ENCODE peak calls at places on chromosome 16, in nine cellular contexts. One of them, this sample, is unnamed. For H3K27me3 and H3K4me1, the result is how much of the 10 kb centered on the place peaks cover.

GRCh38 chr16:12294471-12294870 is 317.9 kb downstream of the SNX29 start:
- DNase-seq in suprapubic skin: no peak
- DNase-seq in tibial nerve: no peak
- DNase-seq in K562: no peak
- DNase-seq in stomach: no peak
- DNase-seq in sigmoid colon: no peak
- DNase-seq in transverse colon: no peak
- DNase-seq in upper lobe of left lung: no peak
- DNase-seq in HepG2: no peak
- DNase-seq in this sample: no peak

GRCh38 chr16:2428051-2428786 is 1.0 kb upstream of the CCNF start:
- DNase-seq in suprapubic skin: peak
- DNase-seq in tibial nerve: peak
- DNase-seq in K562: peak
- DNase-seq in stomach: peak
- DNase-seq in sigmoid colon: peak
- DNase-seq in transverse colon: peak
- DNase-seq in upper lobe of left lung: peak
- DNase-seq in HepG2: no peak
- DNase-seq in this sample: peak

GRCh38 chr16:83482545-83483162 is 325.1 kb upstream of the HSBP1 start:
- DNase-seq in suprapubic skin: no peak
- DNase-seq in tibial nerve: no peak
- DNase-seq in K562: no peak
- DNase-seq in stomach: no peak
- DNase-seq in sigmoid colon: no peak
- DNase-seq in transverse colon: no peak
- DNase-seq in upper lobe of left lung: no peak
- DNase-seq in HepG2: no peak
- DNase-seq in this sample: no peak

GRCh38 chr16:54654429-54654828 is 276.2 kb upstream of the IRX5 start:
- DNase-seq in suprapubic skin: no peak
- DNase-seq in tibial nerve: no peak
- DNase-seq in K562: no peak
- DNase-seq in stomach: no peak
- DNase-seq in sigmoid colon: no peak
- DNase-seq in transverse colon: no peak
- DNase-seq in upper lobe of left lung: no peak
- DNase-seq in HepG2: no peak
- DNase-seq in this sample: no peak

GRCh38 chr16:28609631-28610594 is at the start of gene SULT1A1:
- DNase-seq in suprapubic skin: peak
- DNase-seq in tibial nerve: peak
- DNase-seq in K562: peak
- DNase-seq in stomach: peak
- DNase-seq in sigmoid colon: peak
- DNase-seq in transverse colon: peak
- DNase-seq in upper lobe of left lung: peak
- DNase-seq in HepG2: peak
- DNase-seq in this sample: no peak

GRCh38 chr16:69083306-69083941 is 22.0 kb upstream of the HAS3 start:
- DNase-seq in suprapubic skin: no peak
- DNase-seq in tibial nerve: no peak
- DNase-seq in K562: no peak
- DNase-seq in stomach: no peak
- DNase-seq in sigmoid colon: no peak
- DNase-seq in transverse colon: no peak
- DNase-seq in upper lobe of left lung: peak
- DNase-seq in HepG2: no peak
- DNase-seq in this sample: no peak

GRCh38 chr16:4910828-4911227 is 26.1 kb downstream of the PPL start:
- DNase-seq in suprapubic skin: no peak
- DNase-seq in tibial nerve: no peak
- DNase-seq in K562: no peak
- DNase-seq in stomach: no peak
- DNase-seq in sigmoid colon: no peak
- DNase-seq in transverse colon: no peak
- DNase-seq in upper lobe of left lung: no peak
- DNase-seq in HepG2: no peak
- DNase-seq in this sample: no peak

GRCh38 chr16:19967963-19968362 is 83.3 kb upstream of the GPRC5B start:
- DNase-seq in suprapubic skin: no peak
- DNase-seq in tibial nerve: no peak
- DNase-seq in K562: no peak
- DNase-seq in stomach: no peak
- DNase-seq in sigmoid colon: no peak
- DNase-seq in transverse colon: no peak
- DNase-seq in upper lobe of left lung: no peak
- DNase-seq in HepG2: no peak
- DNase-seq in this sample: no peak

GRCh38 chr16:80883159-80883642 is 78.8 kb upstream of the CDYL2 start:
- DNase-seq in suprapubic skin: no peak
- DNase-seq in tibial nerve: no peak
- DNase-seq in K562: no peak
- DNase-seq in stomach: peak
- DNase-seq in sigmoid colon: no peak
- DNase-seq in transverse colon: peak
- DNase-seq in upper lobe of left lung: no peak
- DNase-seq in HepG2: peak
- DNase-seq in this sample: no peak

GRCh38 chr16:3879258-3879886 is 1.1 kb downstream of the CREBBP start:
- DNase-seq in suprapubic skin: peak
- DNase-seq in tibial nerve: no peak
- DNase-seq in K562: no peak
- DNase-seq in stomach: peak
- DNase-seq in sigmoid colon: peak
- DNase-seq in transverse colon: peak
- DNase-seq in upper lobe of left lung: peak
- DNase-seq in HepG2: no peak
- DNase-seq in this sample: no peak

GRCh38 chr16:77793417-77793816 is 5.1 kb downstream of the VAT1L start:
- DNase-seq in suprapubic skin: no peak
- DNase-seq in tibial nerve: no peak
- DNase-seq in K562: no peak
- DNase-seq in stomach: no peak
- DNase-seq in sigmoid colon: no peak
- DNase-seq in transverse colon: no peak
- DNase-seq in upper lobe of left lung: no peak
- DNase-seq in HepG2: no peak
- DNase-seq in this sample: no peak

GRCh38 chr16:84999200-84999599 is 12.1 kb downstream of the ZDHHC7 start:
- DNase-seq in suprapubic skin: no peak
- DNase-seq in tibial nerve: no peak
- DNase-seq in K562: no peak
- DNase-seq in stomach: no peak
- DNase-seq in sigmoid colon: no peak
- DNase-seq in transverse colon: no peak
- DNase-seq in upper lobe of left lung: no peak
- DNase-seq in HepG2: peak
- DNase-seq in this sample: no peak

GRCh38 chr16:56300901-56301351 is 109.6 kb downstream of the GNAO1 start:
- DNase-seq in suprapubic skin: no peak
- DNase-seq in tibial nerve: no peak
- DNase-seq in K562: no peak
- DNase-seq in stomach: no peak
- DNase-seq in sigmoid colon: no peak
- DNase-seq in transverse colon: no peak
- DNase-seq in upper lobe of left lung: no peak
- DNase-seq in HepG2: no peak
- DNase-seq in this sample: no peak

GRCh38 chr16:77585852-77586251 is 136.5 kb upstream of the NUDT7 start:
- DNase-seq in suprapubic skin: no peak
- DNase-seq in tibial nerve: no peak
- DNase-seq in K562: no peak
- DNase-seq in stomach: no peak
- DNase-seq in sigmoid colon: no peak
- DNase-seq in transverse colon: no peak
- DNase-seq in upper lobe of left lung: no peak
- DNase-seq in HepG2: no peak
- DNase-seq in this sample: no peak

GRCh38 chr16:54286330-54287017 is at the start of gene IRX3:
- DNase-seq in suprapubic skin: peak
- DNase-seq in tibial nerve: peak
- DNase-seq in K562: no peak
- DNase-seq in stomach: peak
- DNase-seq in sigmoid colon: no peak
- DNase-seq in transverse colon: peak
- DNase-seq in upper lobe of left lung: peak
- DNase-seq in HepG2: peak
- DNase-seq in this sample: peak

DNA sequence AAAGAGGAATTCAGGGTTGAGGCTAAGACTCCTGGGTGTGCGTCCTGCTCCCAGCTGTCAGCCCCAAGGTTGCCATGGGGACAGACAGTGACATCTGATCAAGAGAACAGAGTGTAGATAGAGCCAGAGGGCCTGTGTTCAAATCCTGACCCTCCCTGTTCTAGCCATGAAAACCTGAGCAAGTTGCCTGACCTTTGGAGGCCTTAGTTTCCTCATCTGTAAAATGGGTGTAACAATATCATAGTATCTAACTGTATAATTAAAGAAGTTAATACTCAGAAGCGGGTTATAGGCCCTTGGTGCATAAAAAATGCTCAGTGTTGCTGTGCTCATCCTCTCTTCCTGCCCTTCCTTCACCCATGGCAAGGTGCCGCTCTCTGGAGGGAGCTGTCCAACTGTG is 28.7 kb upstream of the FOXF1 start:
- DNase-seq in suprapubic skin: no peak
- DNase-seq in tibial nerve: no peak
- DNase-seq in K562: no peak
- DNase-seq in stomach: no peak
- DNase-seq in sigmoid colon: no peak
- DNase-seq in transverse colon: no peak
- DNase-seq in upper lobe of left lung: no peak
- DNase-seq in HepG2: no peak
- DNase-seq in this sample: no peak
- H3K27me3 ChIP-seq in suprapubic skin: half or more
- H3K27me3 ChIP-seq in tibial nerve: under half
- H3K27me3 ChIP-seq in K562: under half
- H3K27me3 ChIP-seq in stomach: under half
- H3K27me3 ChIP-seq in sigmoid colon: under half
- H3K27me3 ChIP-seq in transverse colon: under half
- H3K27me3 ChIP-seq in upper lobe of left lung: under half
- H3K27me3 ChIP-seq in HepG2: under half
- H3K27me3 ChIP-seq in this sample: under half

DNA sequence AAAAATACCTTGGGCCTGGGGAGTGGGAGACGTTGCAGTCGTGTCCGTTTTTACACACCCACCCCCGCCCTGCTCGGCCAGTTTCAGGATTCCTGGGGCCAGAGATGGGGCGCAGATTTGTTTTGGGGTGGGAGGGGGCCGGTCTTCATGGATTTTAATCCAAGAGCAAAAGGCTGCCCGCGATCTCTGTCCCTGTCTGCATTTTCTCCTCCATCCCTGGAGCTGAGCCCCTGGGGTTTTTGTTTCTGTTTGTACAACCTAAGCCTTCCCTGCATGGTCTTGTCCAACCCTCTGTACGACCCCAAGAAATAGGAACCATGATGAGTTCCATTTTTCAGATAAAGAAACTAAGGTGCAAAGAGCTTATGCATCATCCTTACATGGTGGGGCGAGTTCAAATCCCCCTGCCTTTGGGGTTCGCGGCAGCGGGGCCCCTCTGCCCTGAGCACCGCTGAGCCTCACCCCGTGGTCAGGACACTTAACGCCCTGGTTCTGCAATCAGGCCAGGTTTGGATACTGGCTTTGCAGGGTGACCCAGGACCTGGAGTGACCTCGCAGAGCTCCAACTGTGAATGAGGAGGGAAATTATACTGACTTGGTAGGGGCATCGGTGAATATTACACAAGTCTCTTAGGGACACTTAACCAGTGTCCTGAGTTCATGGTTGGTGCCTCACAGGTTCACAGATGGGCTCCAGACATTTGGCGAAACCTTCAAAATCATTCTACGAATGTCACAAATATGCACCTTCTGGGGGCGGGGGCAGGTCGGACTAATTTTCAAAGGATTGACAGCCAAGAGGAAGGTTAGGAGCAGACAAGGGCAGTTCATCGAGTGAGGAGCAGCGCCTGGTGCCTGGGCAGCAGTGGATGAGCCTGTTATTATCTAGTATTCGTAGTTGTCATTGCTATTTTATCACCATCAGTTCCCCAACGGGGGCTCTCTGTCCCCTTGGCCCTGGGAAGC is 4.1 kb upstream of the FOXF1 start:
- DNase-seq in suprapubic skin: no peak
- DNase-seq in tibial nerve: no peak
- DNase-seq in K562: no peak
- DNase-seq in stomach: no peak
- DNase-seq in sigmoid colon: no peak
- DNase-seq in transverse colon: no peak
- DNase-seq in upper lobe of left lung: no peak
- DNase-seq in HepG2: no peak
- DNase-seq in this sample: no peak
- H3K4me1 ChIP-seq in suprapubic skin: half or more
- H3K4me1 ChIP-seq in tibial nerve: under half
- H3K4me1 ChIP-seq in K562: under half
- H3K4me1 ChIP-seq in stomach: half or more
- H3K4me1 ChIP-seq in sigmoid colon: under half
- H3K4me1 ChIP-seq in transverse colon: under half
- H3K4me1 ChIP-seq in upper lobe of left lung: under half
- H3K4me1 ChIP-seq in HepG2: under half
- H3K4me1 ChIP-seq in this sample: under half

DNA sequence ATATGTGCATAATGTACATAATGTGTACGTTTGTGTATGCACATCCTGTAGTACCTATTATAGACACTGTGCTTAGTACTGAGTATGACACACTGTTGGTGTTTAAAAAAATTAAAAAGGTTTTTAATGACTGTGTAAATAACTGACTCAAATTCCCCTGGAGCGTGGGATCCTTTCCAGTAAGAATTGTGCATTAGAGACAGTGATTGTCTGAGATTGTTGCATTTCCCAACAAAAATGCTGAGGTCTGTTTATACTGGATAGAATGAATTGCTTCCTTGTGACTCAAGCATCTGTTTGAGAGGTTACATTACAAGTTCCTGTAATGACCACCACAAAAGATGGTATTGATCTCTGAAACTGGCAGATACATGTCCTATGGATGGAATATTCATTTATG is 229.0 kb downstream of the CDH11 start:
- DNase-seq in suprapubic skin: no peak
- DNase-seq in tibial nerve: no peak
- DNase-seq in K562: no peak
- DNase-seq in stomach: no peak
- DNase-seq in sigmoid colon: no peak
- DNase-seq in transverse colon: no peak
- DNase-seq in upper lobe of left lung: no peak
- DNase-seq in HepG2: no peak
- DNase-seq in this sample: no peak
- TF ChIP-seq EP300 in suprapubic skin: no peak
- TF ChIP-seq EP300 in tibial nerve: no peak
- TF ChIP-seq EP300 in K562: no peak
- TF ChIP-seq EP300 in stomach: no peak
- TF ChIP-seq EP300 in sigmoid colon: no peak
- TF ChIP-seq EP300 in transverse colon: no peak
- TF ChIP-seq EP300 in upper lobe of left lung: no peak
- TF ChIP-seq EP300 in HepG2: no peak
- TF ChIP-seq EP300 in this sample: no peak

DNA sequence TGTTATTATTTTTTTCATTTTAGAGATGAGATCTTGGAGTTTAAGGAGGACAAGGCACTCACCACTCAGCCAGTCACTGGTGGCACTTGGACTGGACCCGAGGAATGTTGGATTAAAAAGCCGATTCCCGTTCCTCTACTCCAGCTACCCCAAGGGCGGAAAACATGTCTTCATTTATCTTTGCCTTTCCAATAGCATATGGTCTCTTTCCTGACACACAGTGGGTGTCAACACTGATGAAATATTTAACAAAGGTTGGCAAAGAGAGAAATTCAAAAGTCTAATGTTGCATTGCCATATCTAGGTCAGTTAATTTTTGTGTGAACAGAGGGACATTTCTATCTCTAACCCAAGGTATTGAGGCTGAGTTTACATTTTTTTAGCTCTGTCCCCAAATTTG is 459.7 kb downstream of the RBFOX1 start:
- DNase-seq in suprapubic skin: no peak
- DNase-seq in tibial nerve: no peak
- DNase-seq in K562: no peak
- DNase-seq in stomach: no peak
- DNase-seq in sigmoid colon: no peak
- DNase-seq in transverse colon: no peak
- DNase-seq in upper lobe of left lung: no peak
- DNase-seq in HepG2: no peak
- DNase-seq in this sample: no peak
- H3K27me3 ChIP-seq in suprapubic skin: under half
- H3K27me3 ChIP-seq in tibial nerve: under half
- H3K27me3 ChIP-seq in K562: under half
- H3K27me3 ChIP-seq in stomach: under half
- H3K27me3 ChIP-seq in sigmoid colon: under half
- H3K27me3 ChIP-seq in transverse colon: under half
- H3K27me3 ChIP-seq in upper lobe of left lung: under half
- H3K27me3 ChIP-seq in HepG2: under half
- H3K27me3 ChIP-seq in this sample: under half